ENCODE peak calls at places on chromosomes 12 and 14, in five cellular contexts. One of them, this sample, is unnamed.

GRCh38 chr12:102438047-102438822 is 42.1 kb downstream of the IGF1 start:
- DNase-seq in progenitor cell of endocrine pancreas: no peak
- DNase-seq in cardiac muscle cell: peak; percentile 38
- DNase-seq in spleen: no peak
- DNase-seq in adrenal gland: no peak
- DNase-seq in this sample: no peak

GRCh38 chr12:102430661-102431060 is 49.7 kb downstream of the IGF1 start:
- DNase-seq in adrenal gland: no peak
- DNase-seq in spleen: no peak
- DNase-seq in cardiac muscle cell: no peak
- DNase-seq in progenitor cell of endocrine pancreas: no peak
- DNase-seq in this sample: no peak

GRCh38 chr12:25065035-25065434 is 116.1 kb upstream of the BCAT1 start:
- DNase-seq in adrenal gland: no peak
- DNase-seq in cardiac muscle cell: no peak
- DNase-seq in spleen: no peak
- DNase-seq in progenitor cell of endocrine pancreas: no peak
- DNase-seq in this sample: no peak

GRCh38 chr12:122979001-122979907 is 1.2 kb upstream of the ARL6IP4 start:
- DNase-seq in spleen: peak; percentile 79
- DNase-seq in progenitor cell of endocrine pancreas: no peak
- DNase-seq in adrenal gland: no peak
- DNase-seq in cardiac muscle cell: no peak
- DNase-seq in this sample: no peak

GRCh38 chr14:102527255-102528232 is 18.0 kb upstream of the ANKRD9 start:
- DNase-seq in progenitor cell of endocrine pancreas: no peak
- DNase-seq in adrenal gland: no peak
- DNase-seq in cardiac muscle cell: no peak
- DNase-seq in spleen: no peak
- DNase-seq in this sample: no peak

GRCh38 chr12:66074561-66074960 is 56.0 kb downstream of the LLPH start:
- DNase-seq in cardiac muscle cell: peak; percentile 36
- DNase-seq in spleen: no peak
- DNase-seq in adrenal gland: no peak
- DNase-seq in progenitor cell of endocrine pancreas: no peak
- DNase-seq in this sample: no peak

GRCh38 chr12:26434299-26434915 is 239.0 kb downstream of the SSPN start:
- DNase-seq in spleen: no peak
- DNase-seq in adrenal gland: no peak
- DNase-seq in cardiac muscle cell: peak; percentile 72
- DNase-seq in progenitor cell of endocrine pancreas: no peak
- DNase-seq in this sample: no peak

GRCh38 chr14:104723651-104724406 is at the start of gene ADSS1:
- DNase-seq in spleen: peak; percentile 93
- DNase-seq in progenitor cell of endocrine pancreas: no peak
- DNase-seq in cardiac muscle cell: peak; percentile 55
- DNase-seq in adrenal gland: peak; percentile 61
- DNase-seq in this sample: peak; percentile 85

GRCh38 chr12:112305951-112306350 is 76.3 kb downstream of the HECTD4 start:
- DNase-seq in progenitor cell of endocrine pancreas: no peak
- DNase-seq in spleen: no peak
- DNase-seq in cardiac muscle cell: no peak
- DNase-seq in adrenal gland: no peak
- DNase-seq in this sample: no peak

GRCh38 chr14:100428727-100429126 is 105.6 kb downstream of the SLC25A47 start:
- DNase-seq in progenitor cell of endocrine pancreas: no peak
- DNase-seq in spleen: peak; percentile 25
- DNase-seq in adrenal gland: no peak
- DNase-seq in cardiac muscle cell: peak; percentile 62
- DNase-seq in this sample: no peak

GRCh38 chr12:50734409-50735263 is 29.3 kb upstream of the ATF1 start:
- DNase-seq in cardiac muscle cell: peak; percentile 60
- DNase-seq in progenitor cell of endocrine pancreas: no peak
- DNase-seq in spleen: no peak
- DNase-seq in adrenal gland: no peak
- DNase-seq in this sample: no peak

GRCh38 chr12:132444957-132445883 is 44.7 kb upstream of the FBRSL1 start:
- DNase-seq in cardiac muscle cell: no peak
- DNase-seq in progenitor cell of endocrine pancreas: no peak
- DNase-seq in spleen: peak; percentile 96
- DNase-seq in adrenal gland: no peak
- DNase-seq in this sample: no peak

GRCh38 chr14:94793901-94794300 is 24.0 kb upstream of the GSC start:
- DNase-seq in spleen: no peak
- DNase-seq in cardiac muscle cell: no peak
- DNase-seq in adrenal gland: no peak
- DNase-seq in progenitor cell of endocrine pancreas: no peak
- DNase-seq in this sample: no peak

GRCh38 chr12:79366374-79366773 is 324.4 kb downstream of the PAWR start:
- DNase-seq in spleen: no peak
- DNase-seq in progenitor cell of endocrine pancreas: no peak
- DNase-seq in adrenal gland: no peak
- DNase-seq in cardiac muscle cell: no peak
- DNase-seq in this sample: no peak

GRCh38 chr12:96814200-96814599 is 92.9 kb upstream of the NEDD1 start:
- DNase-seq in progenitor cell of endocrine pancreas: no peak
- DNase-seq in cardiac muscle cell: no peak
- DNase-seq in adrenal gland: no peak
- DNase-seq in spleen: no peak
- DNase-seq in this sample: no peak

GRCh38 chr12:109731806-109732205 is 18.2 kb downstream of the FAM222A start:
- DNase-seq in adrenal gland: peak; percentile 9
- DNase-seq in cardiac muscle cell: no peak
- DNase-seq in spleen: peak; percentile 25
- DNase-seq in progenitor cell of endocrine pancreas: no peak
- DNase-seq in this sample: no peak

GRCh38 chr14:52987042-52987441 is 36.2 kb upstream of the FERMT2 start:
- DNase-seq in cardiac muscle cell: no peak
- DNase-seq in spleen: no peak
- DNase-seq in progenitor cell of endocrine pancreas: no peak
- DNase-seq in adrenal gland: no peak
- DNase-seq in this sample: no peak

GRCh38 chr12:110754101-110754793 is 11.6 kb upstream of the PPP1CC start:
- DNase-seq in adrenal gland: no peak
- DNase-seq in spleen: no peak
- DNase-seq in cardiac muscle cell: peak; percentile 51
- DNase-seq in progenitor cell of endocrine pancreas: no peak
- DNase-seq in this sample: no peak

GRCh38 chr14:60064491-60065072 is 27.1 kb upstream of the PCNX4 start:
- DNase-seq in progenitor cell of endocrine pancreas: no peak
- DNase-seq in spleen: no peak
- DNase-seq in adrenal gland: no peak
- DNase-seq in cardiac muscle cell: peak; percentile 63
- DNase-seq in this sample: no peak

GRCh38 chr12:54017845-54018607 is 9.2 kb downstream of the HOXC8 start:
- DNase-seq in adrenal gland: peak; percentile 74
- DNase-seq in spleen: peak; percentile 93
- DNase-seq in progenitor cell of endocrine pancreas: no peak
- DNase-seq in cardiac muscle cell: peak; percentile 34
- DNase-seq in this sample: peak; percentile 95

GRCh38 chr12:26017484-26018211 is 59.2 kb downstream of the RASSF8 start:
- DNase-seq in cardiac muscle cell: peak; percentile 53
- DNase-seq in adrenal gland: no peak
- DNase-seq in spleen: no peak
- DNase-seq in progenitor cell of endocrine pancreas: no peak
- DNase-seq in this sample: no peak

GRCh38 chr14:94542111-94542810 is 19.0 kb upstream of the SERPINA4 start:
- DNase-seq in progenitor cell of endocrine pancreas: no peak
- DNase-seq in cardiac muscle cell: peak; percentile 59
- DNase-seq in adrenal gland: no peak
- DNase-seq in spleen: no peak
- DNase-seq in this sample: peak; percentile 42

DNA sequence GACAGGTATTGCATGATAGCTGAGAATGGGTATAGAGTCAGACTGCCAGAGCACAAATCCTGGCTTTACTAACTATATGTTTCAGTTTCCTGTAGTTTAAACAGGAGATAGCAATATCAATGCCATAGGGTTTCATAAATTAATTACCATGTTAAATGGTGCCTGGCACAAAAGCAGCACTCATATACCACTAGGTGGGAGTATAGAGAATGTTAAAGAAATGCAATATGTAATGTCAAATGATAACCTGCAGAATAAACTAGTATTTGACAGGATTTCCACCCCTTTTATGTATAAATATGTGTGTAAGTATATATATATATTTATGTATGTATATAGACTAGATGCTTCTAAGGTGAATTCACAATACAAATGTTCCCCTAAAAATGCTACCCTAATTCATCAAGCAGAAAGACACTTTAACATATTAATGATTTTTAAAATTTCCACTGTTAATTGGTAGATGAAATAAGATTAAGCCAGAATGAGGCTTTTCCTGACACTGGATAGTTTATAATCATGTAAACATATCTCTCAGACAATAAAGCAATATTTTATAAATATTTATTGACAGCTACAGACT is 8.6 kb downstream of the WDR89 start:
- DNase-seq in cardiac muscle cell: peak; percentile 43
- DNase-seq in adrenal gland: no peak
- DNase-seq in progenitor cell of endocrine pancreas: no peak
- DNase-seq in spleen: no peak
- DNase-seq in this sample: no peak
- TF ChIP-seq CTCF in cardiac muscle cell: peak; percentile 59
- TF ChIP-seq CTCF in adrenal gland: peak; percentile 14
- TF ChIP-seq CTCF in progenitor cell of endocrine pancreas: peak; percentile 56
- TF ChIP-seq CTCF in spleen: peak; percentile 38
- TF ChIP-seq CTCF in this sample: no peak

DNA sequence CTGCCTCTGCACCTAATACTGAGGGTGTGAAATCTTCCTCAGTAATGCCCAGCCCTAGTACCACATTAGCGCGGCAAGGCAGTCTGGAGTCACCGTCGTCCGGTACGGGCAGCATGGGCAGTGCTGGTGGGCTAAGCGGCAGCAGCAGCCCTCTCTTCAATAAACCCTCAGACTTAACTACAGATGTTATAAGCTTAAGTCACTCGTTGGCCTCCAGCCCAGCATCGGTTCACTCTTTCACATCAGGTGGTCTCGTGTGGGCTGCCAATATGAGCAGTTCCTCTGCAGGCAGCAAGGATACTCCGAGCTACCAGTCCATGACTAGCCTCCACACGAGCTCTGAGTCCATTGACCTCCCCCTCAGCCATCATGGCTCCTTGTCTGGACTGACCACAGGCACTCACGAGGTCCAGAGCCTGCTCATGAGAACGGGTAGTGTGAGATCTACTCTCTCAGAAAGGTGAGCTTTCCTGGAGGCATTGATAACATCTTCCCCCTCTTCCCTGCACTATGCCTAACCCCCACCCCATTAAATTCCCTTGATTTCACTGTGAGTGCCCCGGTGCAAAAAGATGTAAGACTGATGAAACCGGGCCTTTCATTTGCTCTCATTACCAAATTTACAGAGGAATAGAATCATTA is 291.4 kb downstream of the NAV3 start:
- DNase-seq in cardiac muscle cell: no peak
- DNase-seq in progenitor cell of endocrine pancreas: no peak
- DNase-seq in adrenal gland: no peak
- DNase-seq in spleen: no peak
- DNase-seq in this sample: no peak
- TF ChIP-seq CTCF in cardiac muscle cell: no peak
- TF ChIP-seq CTCF in progenitor cell of endocrine pancreas: no peak
- TF ChIP-seq CTCF in adrenal gland: no peak
- TF ChIP-seq CTCF in spleen: no peak
- TF ChIP-seq CTCF in this sample: no peak

GRCh38 chr14:50010752-50011151 is 105.6 kb downstream of the VCPKMT start:
- DNase-seq in progenitor cell of endocrine pancreas: no peak
- DNase-seq in spleen: no peak
- DNase-seq in cardiac muscle cell: no peak
- DNase-seq in adrenal gland: no peak
- DNase-seq in this sample: no peak

GRCh38 chr14:50008562-50009355 is 107.6 kb downstream of the VCPKMT start:
- DNase-seq in adrenal gland: no peak
- DNase-seq in cardiac muscle cell: no peak
- DNase-seq in progenitor cell of endocrine pancreas: no peak
- DNase-seq in spleen: no peak
- DNase-seq in this sample: no peak

GRCh38 chr14:50006141-50006540 is 110.2 kb downstream of the VCPKMT start:
- DNase-seq in adrenal gland: no peak
- DNase-seq in progenitor cell of endocrine pancreas: no peak
- DNase-seq in spleen: no peak
- DNase-seq in cardiac muscle cell: no peak
- DNase-seq in this sample: no peak

GRCh38 chr14:50003213-50004021 is 110.5 kb downstream of the ARF6 start:
- DNase-seq in spleen: peak; percentile 97
- DNase-seq in adrenal gland: peak; percentile 84
- DNase-seq in progenitor cell of endocrine pancreas: peak; percentile 36
- DNase-seq in cardiac muscle cell: peak; percentile 70
- DNase-seq in this sample: peak; percentile 90

DNA sequence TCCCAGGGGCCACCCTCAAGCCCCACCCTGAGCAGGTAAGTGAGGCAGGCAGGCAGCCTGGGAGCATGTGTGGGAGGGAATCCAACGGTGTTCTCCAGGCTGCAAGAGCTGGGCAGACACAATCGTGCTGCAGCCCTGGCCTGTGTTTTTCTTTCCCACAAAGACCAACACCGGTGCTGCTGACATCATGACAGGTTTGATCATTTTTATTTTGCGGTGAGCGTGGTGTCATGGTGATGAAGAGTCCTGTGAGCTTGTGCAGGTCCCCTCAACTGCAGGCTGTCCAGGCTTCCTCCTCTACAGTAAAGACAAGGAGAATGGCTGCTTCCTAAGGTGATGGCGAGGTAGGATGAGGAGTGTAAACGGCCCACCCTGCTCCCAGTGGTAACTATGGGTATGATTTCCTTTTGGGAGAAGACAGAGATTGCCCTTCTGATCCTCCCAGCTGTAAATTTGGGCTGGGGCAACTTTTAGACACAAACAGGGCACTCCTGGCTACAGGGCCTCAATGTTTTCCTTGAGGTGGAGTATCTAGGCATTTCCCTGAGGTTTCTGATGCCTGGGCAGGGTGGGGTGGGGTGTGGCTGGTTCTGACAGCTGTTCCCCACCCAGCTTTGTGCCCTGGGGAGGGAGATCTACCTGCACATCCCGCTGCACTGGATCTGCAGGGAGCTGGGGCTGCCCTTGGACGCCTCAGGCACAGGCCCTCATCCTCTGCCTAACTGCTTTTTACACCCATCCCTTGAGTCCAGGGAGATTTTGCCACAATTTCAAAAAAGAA is 109.1 kb downstream of the VCPKMT start:
- DNase-seq in cardiac muscle cell: no peak
- DNase-seq in adrenal gland: no peak
- DNase-seq in progenitor cell of endocrine pancreas: no peak
- DNase-seq in spleen: no peak
- DNase-seq in this sample: no peak
- TF ChIP-seq CTCF in cardiac muscle cell: no peak
- TF ChIP-seq CTCF in adrenal gland: no peak
- TF ChIP-seq CTCF in progenitor cell of endocrine pancreas: no peak
- TF ChIP-seq CTCF in spleen: no peak
- TF ChIP-seq CTCF in this sample: no peak

GRCh38 chr12:32854097-32854496 is 42.5 kb downstream of the PKP2 start:
- DNase-seq in adrenal gland: no peak
- DNase-seq in spleen: no peak
- DNase-seq in cardiac muscle cell: peak; percentile 48
- DNase-seq in progenitor cell of endocrine pancreas: no peak
- DNase-seq in this sample: no peak

GRCh38 chr12:32860182-32860581 is 36.4 kb downstream of the PKP2 start:
- DNase-seq in spleen: no peak
- DNase-seq in progenitor cell of endocrine pancreas: no peak
- DNase-seq in adrenal gland: no peak
- DNase-seq in cardiac muscle cell: peak; percentile 56
- DNase-seq in this sample: no peak

GRCh38 chr12:32859389-32859788 is 37.2 kb downstream of the PKP2 start:
- DNase-seq in spleen: no peak
- DNase-seq in adrenal gland: no peak
- DNase-seq in progenitor cell of endocrine pancreas: no peak
- DNase-seq in cardiac muscle cell: no peak
- DNase-seq in this sample: no peak

GRCh38 chr12:32854716-32855115 is 41.9 kb downstream of the PKP2 start:
- DNase-seq in cardiac muscle cell: no peak
- DNase-seq in spleen: no peak
- DNase-seq in progenitor cell of endocrine pancreas: no peak
- DNase-seq in adrenal gland: no peak
- DNase-seq in this sample: no peak
- TF ChIP-seq CTCF in cardiac muscle cell: no peak
- TF ChIP-seq CTCF in spleen: no peak
- TF ChIP-seq CTCF in progenitor cell of endocrine pancreas: no peak
- TF ChIP-seq CTCF in adrenal gland: no peak
- TF ChIP-seq CTCF in this sample: no peak

This sample was measured in ascending aorta.